ENCODE peak calls at places on chromosomes 3 and 15, in four cellular contexts. One of them, this sample, is unnamed.

GRCh38 chr15:22227961-22228762 is 147.8 kb downstream of the OR4M2 start:
- DNase-seq in GM12878: no peak
- DNase-seq in GM12891: no peak
- DNase-seq in K562: no peak
- DNase-seq in this sample: no peak

GRCh38 chr3:51621091-51621892 is 49.8 kb upstream of the TEX264 start:
- DNase-seq in GM12891: no peak
- DNase-seq in K562: no peak
- DNase-seq in GM12878: no peak
- DNase-seq in this sample: peak

GRCh38 chr15:101176625-101177024 is 75.2 kb downstream of the CHSY1 start:
- DNase-seq in K562: no peak
- DNase-seq in GM12878: no peak
- DNase-seq in GM12891: no peak
- DNase-seq in this sample: no peak

GRCh38 chr3:192802957-192803899 is 75.9 kb upstream of the FGF12 start:
- DNase-seq in K562: no peak
- DNase-seq in GM12878: no peak
- DNase-seq in GM12891: no peak
- DNase-seq in this sample: no peak

GRCh38 chr15:91884604-91885003 is 31.1 kb downstream of the SLCO3A1 start:
- DNase-seq in GM12878: no peak
- DNase-seq in GM12891: no peak
- DNase-seq in K562: no peak
- DNase-seq in this sample: no peak

GRCh38 chr3:127851899-127852298 is 29.6 kb upstream of the MGLL start:
- DNase-seq in GM12891: no peak
- DNase-seq in GM12878: no peak
- DNase-seq in K562: no peak
- DNase-seq in this sample: no peak

GRCh38 chr3:128060473-128061381 is 8.5 kb downstream of the SEC61A1 start:
- DNase-seq in GM12891: no peak
- DNase-seq in K562: no peak
- DNase-seq in GM12878: no peak
- DNase-seq in this sample: no peak

GRCh38 chr3:179421500-179421899 is 29.8 kb downstream of the GNB4 start:
- DNase-seq in GM12891: no peak
- DNase-seq in K562: no peak
- DNase-seq in GM12878: no peak
- DNase-seq in this sample: no peak

GRCh38 chr3:129483870-129484269 is 43.8 kb downstream of the IFT122 start:
- DNase-seq in K562: no peak
- DNase-seq in GM12878: no peak
- DNase-seq in GM12891: no peak
- DNase-seq in this sample: no peak

GRCh38 chr3:48716508-48716981 is 476 bp downstream of the IP6K2 start:
- DNase-seq in K562: peak
- DNase-seq in GM12878: no peak
- DNase-seq in GM12891: no peak
- DNase-seq in this sample: peak

GRCh38 chr15:45829336-45830153 is 194.7 kb downstream of the SQOR start:
- DNase-seq in K562: no peak
- DNase-seq in GM12891: no peak
- DNase-seq in GM12878: no peak
- DNase-seq in this sample: no peak

GRCh38 chr3:32405155-32405554 is 13.5 kb downstream of the CMTM7 start:
- DNase-seq in K562: no peak
- DNase-seq in GM12891: no peak
- DNase-seq in GM12878: no peak
- DNase-seq in this sample: no peak
- TF ChIP-seq SPI1 in K562: no peak
- TF ChIP-seq SPI1 in GM12891: no peak
- TF ChIP-seq SPI1 in GM12878: no peak
- TF ChIP-seq SPI1 in this sample: no peak

DNA sequence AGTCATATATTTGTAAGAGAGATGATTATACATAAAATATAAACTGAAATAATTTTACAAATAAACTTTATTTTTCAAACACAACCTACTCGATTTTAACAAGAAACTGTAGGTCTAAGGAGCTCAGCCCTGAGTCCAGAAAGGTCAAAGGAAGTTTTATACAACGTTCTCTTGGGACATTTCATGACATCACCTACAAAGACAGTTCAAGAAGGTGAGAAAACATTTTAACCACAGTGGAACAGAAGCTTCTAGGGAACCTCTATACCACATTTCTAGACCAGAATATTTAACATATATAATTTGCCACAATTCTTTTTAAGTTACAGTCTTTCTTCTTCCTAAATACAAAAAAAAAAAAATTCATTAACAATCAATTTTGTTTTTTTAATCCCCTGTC is 40.1 kb downstream of the CBLB start:
- DNase-seq in K562: no peak
- DNase-seq in GM12891: no peak
- DNase-seq in GM12878: no peak
- DNase-seq in this sample: no peak
- TF ChIP-seq SPI1 in K562: no peak
- TF ChIP-seq SPI1 in GM12891: no peak
- TF ChIP-seq SPI1 in GM12878: no peak
- TF ChIP-seq SPI1 in this sample: no peak

GRCh38 chr3:185175370-185175987 is 22.6 kb upstream of the C3orf70 start:
- DNase-seq in K562: peak
- DNase-seq in GM12878: peak
- DNase-seq in GM12891: peak
- DNase-seq in this sample: peak
- TF ChIP-seq SPI1 in K562: no peak
- TF ChIP-seq SPI1 in GM12878: no peak
- TF ChIP-seq SPI1 in GM12891: no peak
- TF ChIP-seq SPI1 in this sample: no peak

GRCh38 chr3:189899186-189899585 is 221.5 kb downstream of the P3H2 start:
- DNase-seq in GM12891: no peak
- DNase-seq in K562: no peak
- DNase-seq in GM12878: no peak
- DNase-seq in this sample: no peak

GRCh38 chr3:189900578-189900977 is 220.1 kb downstream of the P3H2 start:
- DNase-seq in GM12878: no peak
- DNase-seq in GM12891: no peak
- DNase-seq in K562: no peak
- DNase-seq in this sample: no peak

GRCh38 chr3:189903562-189904250 is 217.0 kb downstream of the P3H2 start:
- DNase-seq in GM12878: no peak
- DNase-seq in GM12891: no peak
- DNase-seq in K562: no peak
- DNase-seq in this sample: no peak

GRCh38 chr3:189902230-189903186 is 218.2 kb downstream of the P3H2 start:
- DNase-seq in GM12878: no peak
- DNase-seq in GM12891: no peak
- DNase-seq in K562: no peak
- DNase-seq in this sample: no peak

GRCh38 chr3:189901481-189901880 is 219.2 kb downstream of the P3H2 start:
- DNase-seq in GM12878: no peak
- DNase-seq in GM12891: no peak
- DNase-seq in K562: no peak
- DNase-seq in this sample: no peak
- TF ChIP-seq SPI1 in GM12878: no peak
- TF ChIP-seq SPI1 in GM12891: no peak
- TF ChIP-seq SPI1 in K562: no peak
- TF ChIP-seq SPI1 in this sample: no peak

GRCh38 chr15:75641176-75641498 is 1.1 kb upstream of the IMP3 start:
- DNase-seq in GM12891: no peak
- DNase-seq in K562: no peak
- DNase-seq in GM12878: no peak
- DNase-seq in this sample: no peak

GRCh38 chr15:75639709-75640482 is at the start of gene IMP3:
- DNase-seq in GM12891: peak
- DNase-seq in GM12878: peak
- DNase-seq in K562: peak
- DNase-seq in this sample: peak

GRCh38 chr15:75640483-75641175 is 605 bp upstream of the IMP3 start:
- DNase-seq in GM12878: peak
- DNase-seq in K562: no peak
- DNase-seq in GM12891: no peak
- DNase-seq in this sample: no peak

GRCh38 chr15:75637245-75638009 is 2.6 kb downstream of the IMP3 start:
- DNase-seq in K562: no peak
- DNase-seq in GM12891: no peak
- DNase-seq in GM12878: no peak
- DNase-seq in this sample: no peak

DNA sequence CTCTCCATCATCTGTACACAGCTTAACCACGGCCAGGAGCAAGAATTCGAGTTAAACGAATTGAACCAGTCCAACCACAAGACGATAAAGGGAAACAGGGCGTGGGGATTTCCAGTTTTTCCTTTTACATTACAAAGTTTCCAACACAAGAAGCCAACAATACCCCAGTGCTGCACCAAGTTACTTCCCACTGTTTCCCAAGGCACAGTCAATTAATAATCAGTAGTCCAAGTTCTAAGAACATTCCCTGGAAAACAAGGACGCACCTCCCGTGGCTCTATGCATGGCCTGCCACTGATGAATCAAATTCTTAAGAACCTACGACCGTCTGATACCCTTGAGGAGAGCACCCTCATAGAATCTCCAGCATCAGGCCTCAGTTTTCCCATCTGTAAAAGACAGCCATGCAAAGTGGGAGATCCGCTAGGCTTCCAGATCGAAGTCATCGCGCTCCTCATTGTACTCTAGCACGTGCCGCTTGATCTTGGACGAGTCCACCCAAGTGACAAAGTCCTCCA is 774 bp downstream of the IMP3 start:
- DNase-seq in GM12878: no peak
- DNase-seq in GM12891: no peak
- DNase-seq in K562: no peak
- DNase-seq in this sample: no peak
- TF ChIP-seq SPI1 in GM12878: no peak
- TF ChIP-seq SPI1 in GM12891: no peak
- TF ChIP-seq SPI1 in K562: no peak
- TF ChIP-seq SPI1 in this sample: no peak

GRCh38 chr3:138824114-138824506 is 10.6 kb downstream of the PIK3CB start:
- DNase-seq in K562: no peak
- DNase-seq in GM12891: no peak
- DNase-seq in GM12878: no peak
- DNase-seq in this sample: no peak
- TF ChIP-seq SPI1 in K562: no peak
- TF ChIP-seq SPI1 in GM12891: no peak
- TF ChIP-seq SPI1 in GM12878: no peak
- TF ChIP-seq SPI1 in this sample: no peak

GRCh38 chr3:173399001-173399400 is 1.5 kb downstream of the NLGN1 start:
- DNase-seq in GM12878: no peak
- DNase-seq in K562: no peak
- DNase-seq in GM12891: no peak
- DNase-seq in this sample: no peak

GRCh38 chr3:173398111-173398479 is 551 bp downstream of the NLGN1 start:
- DNase-seq in K562: no peak
- DNase-seq in GM12878: no peak
- DNase-seq in GM12891: no peak
- DNase-seq in this sample: no peak

GRCh38 chr3:173395412-173396181 is 1.9 kb upstream of the NLGN1 start:
- DNase-seq in GM12878: no peak
- DNase-seq in K562: peak
- DNase-seq in GM12891: peak
- DNase-seq in this sample: peak

GRCh38 chr3:173396191-173397041 is 1.1 kb upstream of the NLGN1 start:
- DNase-seq in GM12891: no peak
- DNase-seq in GM12878: no peak
- DNase-seq in K562: no peak
- DNase-seq in this sample: no peak

DNA sequence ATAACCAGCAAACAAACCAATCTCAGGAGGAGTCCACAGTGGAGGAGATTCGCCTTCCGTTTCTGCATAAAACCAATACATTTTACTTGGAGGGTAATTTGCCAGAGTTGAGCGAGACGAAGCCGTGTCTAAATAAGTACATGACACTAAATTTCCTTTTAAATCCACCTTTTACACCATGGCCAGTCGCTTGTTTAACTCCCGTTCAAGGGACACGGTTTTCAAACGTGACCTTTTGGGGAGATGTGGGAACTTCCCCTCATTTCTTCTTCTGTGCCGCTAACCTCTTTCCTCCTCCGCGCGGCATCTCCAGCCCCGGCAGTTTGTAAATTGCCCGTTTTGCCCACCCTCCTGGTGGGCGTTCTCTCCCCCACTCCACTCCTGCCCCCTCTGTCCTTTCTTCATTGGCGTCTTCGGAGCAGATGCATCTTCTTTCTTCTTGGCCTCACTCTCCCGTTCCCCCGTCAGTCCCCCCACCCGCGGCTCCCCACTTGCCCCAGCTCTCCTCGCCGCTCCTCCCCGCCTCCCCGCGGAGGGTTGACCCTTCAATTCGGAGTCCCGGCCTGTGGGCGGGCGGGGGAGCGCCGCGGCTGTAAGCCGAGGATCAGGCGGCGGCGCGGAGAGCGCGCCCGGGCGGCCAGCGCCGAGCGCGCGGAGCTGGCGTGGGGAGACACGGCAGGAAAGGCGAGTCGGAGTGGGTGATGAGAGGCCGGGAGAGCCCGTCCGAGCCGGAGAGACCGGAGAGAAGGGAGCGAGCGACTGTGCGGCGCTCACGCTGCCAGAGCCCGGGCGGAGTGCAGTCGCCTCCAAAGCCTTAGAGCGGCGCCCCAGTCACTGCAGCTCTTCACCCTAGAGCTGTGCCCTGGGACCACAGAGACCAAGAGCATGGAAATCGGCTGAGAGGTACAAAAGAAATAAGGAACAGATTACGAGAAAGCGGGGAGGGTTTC is at the start of gene NLGN1:
- DNase-seq in GM12891: no peak
- DNase-seq in GM12878: no peak
- DNase-seq in K562: no peak
- DNase-seq in this sample: no peak
- TF ChIP-seq SPI1 in GM12891: no peak
- TF ChIP-seq SPI1 in GM12878: no peak
- TF ChIP-seq SPI1 in K562: no peak
- TF ChIP-seq SPI1 in this sample: no peak

This sample was measured in HL-60.